ENCODE peak calls at places on chromosomes 4 and X, in four cellular contexts. Z is endothelial cell, Y is sigmoid colon, L is mesothelial cell of epicardium. T is an unnamed sample.

GRCh38 chrX:151563449-151563848 is at the start of gene PASD1:
- DNase-seq in Z (no peak), Y (no peak), L (no peak), T (no peak)

GRCh38 chrX:47900833-47901232 is 64.1 kb downstream of the ZNF81 start:
- DNase-seq in Z (no peak), Y (no peak), L (no peak), T (peak)

GRCh38 chrX:40061005-40061404 is 36.8 kb downstream of the BCOR start:
- DNase-seq in Z (no peak), Y (no peak), L (no peak), T (no peak)

GRCh38 chrX:17860811-17861495 is at the start of gene RAI2:
- DNase-seq in Z (peak), Y (peak), L (no peak), T (no peak)

GRCh38 chr4:62644372-62644771 is 1444.2 kb downstream of the ADGRL3 start:
- DNase-seq in Z (peak), Y (no peak), L (no peak), T (no peak)

GRCh38 chrX:149909324-149910177 is 19.8 kb upstream of the HSFX4 start:
- DNase-seq in Z (no peak), Y (no peak), L (no peak), T (no peak)

GRCh38 chrX:95509474-95509873 is 1175.2 kb upstream of the DIAPH2 start:
- DNase-seq in Z (no peak), Y (no peak), L (no peak), T (no peak)

GRCh38 chrX:115588180-115588579 is 27.2 kb downstream of the PLS3 start:
- DNase-seq in Z (no peak), Y (no peak), L (no peak), T (no peak)

GRCh38 chr4:73904491-73904890 is 35.3 kb downstream of the CXCL1 start:
- DNase-seq in Z (no peak), Y (no peak), L (no peak), T (no peak)

GRCh38 chrX:11341274-11342256 is 48.4 kb downstream of the AMELX start:
- DNase-seq in Z (no peak), Y (peak), L (no peak), T (peak)

GRCh38 chr4:53313510-53313909 is 52.4 kb downstream of the SCFD2 start:
- DNase-seq in Z (peak), Y (no peak), L (no peak), T (no peak)

GRCh38 chr4:107050525-107051135 is 14.5 kb upstream of the DKK2 start:
- DNase-seq in Z (no peak), Y (no peak), L (no peak), T (no peak)

GRCh38 chr4:94253036-94253435 is 45.4 kb downstream of the SMARCAD1 start:
- DNase-seq in Z (no peak), Y (no peak), L (no peak), T (no peak)

GRCh38 chrX:19097553-19097952 is 24.7 kb downstream of the ADGRG2 start:
- DNase-seq in Z (no peak), Y (no peak), L (no peak), T (no peak)

GRCh38 chr4:61400446-61400845 is 200.3 kb downstream of the ADGRL3 start:
- DNase-seq in Z (no peak), Y (no peak), L (no peak), T (no peak)

GRCh38 chr4:54100607-54101189 is 735 bp downstream of the GSX2 start:
- DNase-seq in Z (no peak), Y (no peak), L (no peak), T (no peak)

GRCh38 chrX:87388381-87388780 is 129.2 kb upstream of the KLHL4 start:
- DNase-seq in Z (no peak), Y (no peak), L (no peak), T (no peak)

GRCh38 chrX:115957862-115958490 is 212.6 kb upstream of the AGTR2 start:
- DNase-seq in Z (no peak), Y (no peak), L (no peak), T (no peak)

GRCh38 chr4:119656342-119656741 is 27.7 kb upstream of the PDE5A start:
- DNase-seq in Z (no peak), Y (no peak), L (no peak), T (no peak)

GRCh38 chr4:163484906-163485305 is 9.6 kb upstream of the TMA16 start:
- DNase-seq in Z (peak), Y (no peak), L (peak), T (no peak)

GRCh38 chr4:10524196-10524833 is 67.1 kb upstream of the ZNF518B start:
- DNase-seq in Z (no peak), Y (no peak), L (no peak), T (no peak)

GRCh38 chrX:65406532-65406931 is 128.1 kb downstream of the LAS1L start:
- DNase-seq in Z (no peak), Y (no peak), L (no peak), T (no peak)

GRCh38 chr4:105116616-105117319 is 29.9 kb upstream of the TET2 start:
- DNase-seq in Z (no peak), Y (no peak), L (no peak), T (no peak)

GRCh38 chr4:171342646-171343045 is 470.6 kb upstream of the GALNTL6 start:
- DNase-seq in Z (no peak), Y (no peak), L (no peak), T (no peak)

GRCh38 chr4:119314356-119314755 is 7.6 kb downstream of the FABP2 start:
- DNase-seq in Z (peak), Y (no peak), L (no peak), T (no peak)

GRCh38 chrX:20967725-20968124 is 406.5 kb upstream of the CNKSR2 start:
- DNase-seq in Z (no peak), Y (no peak), L (no peak), T (no peak)

GRCh38 chrX:16451331-16451730 is 198.6 kb upstream of the S100G start:
- DNase-seq in Z (no peak), Y (no peak), L (no peak), T (no peak)

GRCh38 chrX:123682182-123682581 is 50.7 kb downstream of the THOC2 start:
- DNase-seq in Z (no peak), Y (no peak), L (no peak), T (no peak)

GRCh38 chr4:84496356-84497219 is 2.5 kb downstream of the NKX6-1 start:
- DNase-seq in Z (no peak), Y (no peak), L (no peak), T (no peak)

GRCh38 chrX:123698979-123699378 is 33.9 kb downstream of the THOC2 start:
- DNase-seq in Z (no peak), Y (no peak), L (no peak), T (no peak)

GRCh38 chr4:19224820-19225219 is 1026.9 kb upstream of the SLIT2 start:
- DNase-seq in Z (no peak), Y (no peak), L (no peak), T (no peak)

GRCh38 chr4:99323761-99324160 is 2.6 kb upstream of the ADH1B start:
- DNase-seq in Z (no peak), Y (peak), L (no peak), T (no peak)

GRCh38 chrX:38768079-38768478 is 33.2 kb upstream of the MID1IP1 start:
- DNase-seq in Z (no peak), Y (no peak), L (no peak), T (no peak)
- TF ChIP-seq CTCF in Z (no peak), Y (peak), L (no peak), T (peak)

GRCh38 chr4:4519296-4519898 is 22.5 kb downstream of the STX18 start:
- DNase-seq in Z (no peak), Y (no peak), L (no peak), T (no peak)
- TF ChIP-seq CTCF in Z (peak), Y (peak), L (peak), T (peak)

DNA sequence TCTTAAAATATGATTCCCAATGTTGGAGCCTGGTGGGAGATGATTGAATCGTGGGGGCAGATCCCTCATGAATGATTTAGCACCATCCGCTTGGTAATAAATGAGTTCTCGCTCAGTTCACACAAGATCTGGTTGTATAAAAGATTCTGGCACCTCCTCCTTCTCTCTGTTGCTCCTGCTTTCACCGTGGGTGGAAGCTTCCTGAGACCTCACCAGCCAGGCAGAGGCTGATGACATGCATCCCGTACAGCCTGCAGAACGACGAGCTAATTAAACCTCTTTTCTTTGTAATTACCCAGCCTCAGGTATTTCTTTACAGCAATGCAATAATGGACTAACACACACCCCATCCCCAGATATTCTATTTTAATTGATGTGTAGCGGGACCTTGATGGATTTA is 162.2 kb downstream of the NPFFR2 start:
- DNase-seq in Z (no peak), Y (no peak), L (no peak), T (no peak)
- TF ChIP-seq CTCF in Z (no peak), Y (no peak), L (no peak), T (no peak)

GRCh38 chrX:144214651-144215050 is 330.8 kb downstream of the UBE2NL start:
- DNase-seq in Z (no peak), Y (no peak), L (no peak), T (no peak)

DNA sequence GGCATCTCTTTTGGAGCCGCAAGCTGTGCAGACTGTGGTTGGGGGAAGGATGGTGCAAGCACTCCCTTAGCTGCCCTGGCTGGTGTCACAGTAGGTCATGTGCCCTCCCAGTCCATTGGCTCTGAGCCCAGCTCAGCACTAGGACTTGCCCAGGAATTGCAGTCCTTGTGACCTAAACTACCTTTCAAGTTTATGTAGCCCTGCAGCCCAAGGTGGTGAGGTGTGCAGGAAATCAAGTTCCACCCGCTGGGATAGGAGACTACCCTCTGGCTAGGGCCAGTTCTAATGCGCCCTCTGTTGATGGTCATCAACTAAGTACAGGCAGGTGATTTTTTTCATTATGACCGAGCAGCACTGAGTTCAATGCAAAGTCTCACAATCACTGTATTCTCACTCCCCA is 335.2 kb downstream of the UBE2NL start:
- DNase-seq in Z (no peak), Y (no peak), L (no peak), T (no peak)
- TF ChIP-seq CTCF in Z (no peak), Y (no peak), L (no peak), T (no peak)

GRCh38 chr4:86593726-86594558 is at the start of gene PTPN13:
- DNase-seq in Z (peak), Y (peak), L (peak), T (peak)
- TF ChIP-seq CTCF in Z (no peak), Y (no peak), L (no peak), T (no peak)

GRCh38 chr4:161256716-161257115 is 907.1 kb downstream of the FSTL5 start:
- DNase-seq in Z (no peak), Y (no peak), L (no peak), T (no peak)
- TF ChIP-seq CTCF in Z (peak), Y (no peak), L (no peak), T (no peak)

GRCh38 chr4:80335554-80336358 is at the start of gene CFAP299:
- DNase-seq in Z (peak), Y (peak), L (peak), T (peak)
- TF ChIP-seq CTCF in Z (peak), Y (peak), L (peak), T (peak)

DNA sequence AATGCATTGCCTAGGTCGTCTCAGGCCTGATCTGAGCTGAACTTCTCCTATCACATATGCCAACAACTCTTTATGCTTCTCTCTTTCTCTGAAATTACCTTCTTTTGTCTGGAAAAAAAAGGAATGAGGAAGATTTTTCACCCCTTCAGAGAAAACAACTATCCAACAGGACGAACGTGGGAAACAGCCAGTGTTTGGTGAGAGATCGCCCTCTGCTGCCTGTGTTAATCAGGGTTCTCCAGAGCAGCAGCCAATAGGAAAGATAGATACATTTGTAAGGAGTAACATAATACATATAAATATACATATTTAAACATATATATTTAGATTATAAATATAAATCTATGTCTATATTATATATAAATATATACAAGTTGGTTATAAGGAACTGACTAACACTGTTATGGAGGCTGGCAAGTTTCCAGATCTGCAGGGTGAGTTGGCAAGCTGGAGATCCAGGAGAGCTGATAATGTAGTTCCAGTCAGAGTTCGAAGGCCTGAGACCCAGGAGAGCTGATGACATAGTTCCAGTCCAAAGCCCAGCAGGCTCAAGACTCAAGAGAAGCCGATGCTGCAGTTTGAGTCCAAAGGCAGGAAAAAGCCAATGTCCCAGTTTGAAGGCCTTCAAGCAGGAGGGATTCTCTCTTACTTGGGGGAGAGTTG is 13.3 kb downstream of the CETN2 start:
- DNase-seq in Z (peak), Y (no peak), L (no peak), T (no peak)
- TF ChIP-seq CTCF in Z (no peak), Y (no peak), L (no peak), T (no peak)

DNA sequence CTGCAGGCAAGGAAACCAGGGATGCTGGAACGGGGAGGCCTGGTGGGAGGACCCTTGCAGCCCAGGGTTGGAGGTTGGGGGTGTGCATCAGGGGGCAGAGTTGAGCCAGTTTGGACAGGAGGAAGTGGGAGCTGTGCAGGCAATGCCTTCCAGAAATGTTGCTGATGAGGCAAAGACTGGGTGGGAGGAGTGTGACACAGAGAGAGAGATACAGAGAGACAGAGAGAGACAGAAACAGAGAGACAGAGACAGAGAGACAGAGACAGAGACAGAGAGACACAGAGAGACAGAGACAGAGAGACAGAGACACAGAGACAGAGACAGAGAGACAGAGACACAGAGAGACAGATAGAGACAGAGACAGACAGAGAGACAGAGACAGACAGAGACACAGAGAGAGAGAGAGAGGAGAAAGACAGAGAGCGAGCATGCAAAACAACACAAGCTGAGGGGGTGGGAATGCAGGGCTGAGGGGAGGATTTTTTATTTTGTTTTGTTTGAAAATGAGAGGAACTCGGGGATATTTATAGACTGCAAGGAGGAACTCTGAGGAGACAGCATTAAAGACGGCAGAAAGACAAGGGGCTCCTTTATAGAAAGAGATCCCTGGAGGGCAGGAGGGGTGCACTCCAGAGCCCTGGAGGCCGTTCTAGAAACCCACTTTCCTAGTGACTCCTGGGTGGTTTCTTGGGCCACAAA is 1.9 kb upstream of the HAUS3 start:
- DNase-seq in Z (no peak), Y (peak), L (no peak), T (peak)
- TF ChIP-seq CTCF in Z (no peak), Y (no peak), L (no peak), T (peak)

T was measured in CD14-positive monocyte.